ENCODE peak calls at places on chromosome 19, in eight cellular contexts. H is IMR-90, G is psoas muscle, A is keratinocyte, D is heart right ventricle, R is fibroblast of mammary gland, Z is uterus, W is AG04449. I is an unnamed sample.

GRCh38 chr19:38812841-38813320 is at the start of gene LGALS4:
- DNase-seq in H (no peak), G (no peak), A (no peak), D (no peak), R (no peak), Z (no peak), W (no peak), I (no peak)

GRCh38 chr19:18908917-18909619 is 10.1 kb downstream of the COPE start:
- DNase-seq in H (no peak), G (no peak), A (no peak), D (no peak), R (no peak), Z (no peak), W (no peak), I (no peak)

GRCh38 chr19:56118666-56119584 is 2.2 kb downstream of the ZNF787 start:
- DNase-seq in H (no peak), G (no peak), A (no peak), D (no peak), R (no peak), Z (no peak), W (no peak), I (no peak)

GRCh38 chr19:58182577-58182988 is 278 bp upstream of the ZNF274 start:
- DNase-seq in H (no peak), G (no peak), A (no peak), D (peak), R (no peak), Z (no peak), W (no peak), I (peak)

GRCh38 chr19:49946415-49946814 is 14.6 kb downstream of the SIGLEC11 start:
- DNase-seq in H (no peak), G (no peak), A (no peak), D (no peak), R (no peak), Z (no peak), W (no peak), I (no peak)

GRCh38 chr19:45275370-45275971 is 24.4 kb downstream of the MARK4 start:
- DNase-seq in H (peak), G (no peak), A (no peak), D (no peak), R (no peak), Z (no peak), W (no peak), I (no peak)

GRCh38 chr19:1141944-1142343 is 32.1 kb downstream of the SBNO2 start:
- DNase-seq in H (no peak), G (no peak), A (no peak), D (no peak), R (no peak), Z (no peak), W (no peak), I (no peak)

GRCh38 chr19:14676762-14677161 is 2.1 kb upstream of the ADGRE3 start:
- DNase-seq in H (no peak), G (no peak), A (no peak), D (no peak), R (no peak), Z (no peak), W (no peak), I (no peak)

GRCh38 chr19:46924874-46925547 is 64.2 kb downstream of the ARHGAP35 start:
- DNase-seq in H (no peak), G (no peak), A (no peak), D (no peak), R (no peak), Z (peak), W (no peak), I (peak)

GRCh38 chr19:32364040-32364439 is 18.6 kb downstream of the ZNF507 start:
- DNase-seq in H (no peak), G (no peak), A (no peak), D (no peak), R (no peak), Z (no peak), W (no peak), I (no peak)

GRCh38 chr19:32363632-32364031 is 18.2 kb downstream of the ZNF507 start:
- DNase-seq in H (no peak), G (no peak), A (no peak), D (no peak), R (no peak), Z (no peak), W (no peak), I (no peak)

GRCh38 chr19:32362318-32362691 is 16.9 kb downstream of the ZNF507 start:
- DNase-seq in H (no peak), G (no peak), A (no peak), D (no peak), R (no peak), Z (no peak), W (no peak), I (no peak)

GRCh38 chr19:32361574-32362317 is 16.3 kb downstream of the ZNF507 start:
- DNase-seq in H (no peak), G (no peak), A (no peak), D (no peak), R (no peak), Z (no peak), W (no peak), I (no peak)

DNA sequence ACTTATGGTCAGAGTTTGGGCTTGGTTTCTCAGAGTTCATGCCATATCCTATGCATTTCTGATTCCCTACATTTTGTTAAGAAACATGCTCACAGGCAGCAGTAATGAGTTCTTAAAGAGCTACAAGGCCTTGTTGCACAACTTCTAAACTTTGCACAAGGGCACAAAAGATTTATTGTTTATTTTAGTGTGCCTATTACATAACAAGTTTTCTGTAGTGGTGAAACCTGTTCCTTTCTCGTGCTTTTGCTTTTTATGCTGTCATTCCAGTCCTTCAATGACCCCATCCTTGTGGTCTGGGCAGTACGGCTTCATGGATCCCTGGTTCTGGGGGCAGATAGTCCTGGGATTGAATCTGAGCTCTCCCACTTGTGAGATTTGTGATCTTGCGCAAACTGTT is 17.8 kb downstream of the ZNF507 start:
- DNase-seq in H (peak), G (no peak), A (no peak), D (no peak), R (no peak), Z (no peak), W (no peak), I (no peak)
- H3K4me3 ChIP-seq in H (no peak), G (no peak), A (no peak), D (no peak), R (no peak), Z (no peak), W (no peak), I (no peak)

GRCh38 chr19:4447327-4448146 is 10.1 kb downstream of the UBXN6 start:
- DNase-seq in H (no peak), G (no peak), A (no peak), D (no peak), R (no peak), Z (no peak), W (no peak), I (no peak)
- TF ChIP-seq CTCF in H (no peak), G (no peak), A (no peak), D (no peak), R (no peak), Z (no peak), W (no peak), I (no peak)

GRCh38 chr19:34480971-34481821 is at the start of gene WTIP:
- DNase-seq in H (peak), G (peak), A (peak), D (peak), R (peak), Z (peak), W (peak), I (peak)
- H3K4me3 ChIP-seq in H (peak), G (peak), A (peak), D (peak), R (peak), Z (peak), W (peak), I (peak)

GRCh38 chr19:7679017-7679720 is 1.5 kb upstream of the TRAPPC5 start:
- DNase-seq in H (no peak), G (no peak), A (no peak), D (no peak), R (no peak), Z (no peak), W (no peak), I (no peak)

GRCh38 chr19:7679771-7680605 is 645 bp upstream of the TRAPPC5 start:
- DNase-seq in H (no peak), G (no peak), A (no peak), D (no peak), R (no peak), Z (no peak), W (no peak), I (no peak)

GRCh38 chr19:7682175-7682855 is 1.7 kb downstream of the TRAPPC5 start:
- DNase-seq in H (no peak), G (no peak), A (no peak), D (peak), R (no peak), Z (no peak), W (no peak), I (no peak)

GRCh38 chr19:7680606-7681335 is at the start of gene TRAPPC5:
- DNase-seq in H (peak), G (peak), A (no peak), D (peak), R (peak), Z (peak), W (no peak), I (peak)

DNA sequence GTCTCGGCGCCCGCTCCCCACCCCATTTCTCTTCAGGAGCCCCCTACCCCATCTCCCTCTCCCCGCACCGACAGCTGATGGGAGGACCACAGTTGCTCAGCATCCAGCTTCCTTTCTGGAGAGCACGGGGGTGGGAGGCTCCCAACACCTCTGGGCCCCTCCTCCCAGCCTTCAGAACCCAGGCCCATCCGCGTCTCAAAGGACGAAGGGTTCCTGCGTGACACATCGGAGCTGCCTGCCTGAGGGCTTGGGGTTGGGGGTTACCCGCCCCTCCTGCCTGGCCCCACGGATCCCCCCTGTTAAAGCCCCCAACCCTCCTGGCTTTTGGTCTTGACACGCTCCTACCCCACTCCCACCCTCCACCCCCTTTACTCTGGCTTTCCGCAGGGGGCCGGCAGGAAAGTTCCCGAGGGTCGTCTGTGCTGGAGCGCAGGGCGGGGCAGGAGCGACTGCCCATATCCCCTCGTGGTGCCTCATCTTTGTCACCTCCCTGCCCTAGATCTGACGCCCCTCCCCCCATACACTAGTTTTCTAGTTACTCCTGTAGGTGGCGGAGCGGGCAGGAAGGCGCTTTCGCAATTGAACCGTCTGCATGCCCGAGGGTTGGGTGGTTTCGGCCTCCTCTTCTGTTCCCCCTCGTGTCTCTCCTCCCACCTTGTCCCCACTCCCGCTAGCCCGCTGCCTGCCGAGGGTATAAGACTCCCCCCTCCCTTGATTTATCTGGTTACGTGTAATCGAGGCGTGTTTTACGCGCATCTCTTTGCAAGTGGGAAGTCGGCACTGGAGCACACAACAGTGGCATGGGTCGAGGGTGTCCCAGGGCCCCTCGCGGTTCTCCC is 922 bp downstream of the TRAPPC5 start:
- DNase-seq in H (peak), G (peak), A (no peak), D (peak), R (peak), Z (peak), W (peak), I (peak)
- TF ChIP-seq CTCF in H (peak), G (peak), A (peak), D (peak), R (peak), Z (peak), W (peak), I (peak)

I was measured in AG09309.